ENCODE peak calls at places on chromosomes 5 and 9, in five cellular contexts. Y is psoas muscle, C is OCI-LY7, E is adipocyte, R is right cardiac atrium. V is an unnamed sample.

GRCh38 chr5:150142800-150143724 is 12.6 kb downstream of the PDGFRB start:
- DNase-seq in Y (peak; percentile 90), C (no peak), E (peak; percentile 95), R (peak; percentile 91), V (peak; percentile 31)

GRCh38 chr9:133787749-133788015 is 49.5 kb upstream of the SARDH start:
- DNase-seq in Y (peak; percentile 53), C (peak; percentile 64), E (peak; percentile 3), R (peak; percentile 46), V (no peak)

GRCh38 chr9:12884736-12885395 is 110.0 kb downstream of the LURAP1L start:
- DNase-seq in Y (no peak), C (no peak), E (peak; percentile 34), R (no peak), V (no peak)

GRCh38 chr5:2158767-2159166 is 276.0 kb upstream of the IRX4 start:
- DNase-seq in Y (no peak), C (no peak), E (no peak), R (no peak), V (no peak)

GRCh38 chr5:82699737-82700136 is 377.5 kb downstream of the TMEM167A start:
- DNase-seq in Y (no peak), C (no peak), E (no peak), R (no peak), V (no peak)

GRCh38 chr5:125481506-125482455 is 735.3 kb upstream of the ZNF608 start:
- DNase-seq in Y (no peak), C (no peak), E (no peak), R (no peak), V (no peak)

GRCh38 chr5:115262066-115262404 is 642 bp downstream of the PGGT1B start:
- DNase-seq in Y (no peak), C (no peak), E (peak; percentile 61), R (no peak), V (no peak)

GRCh38 chr5:11496127-11496719 is 408.0 kb downstream of the CTNND2 start:
- DNase-seq in Y (no peak), C (no peak), E (no peak), R (no peak), V (no peak)

GRCh38 chr5:149219584-149219983 is 52.1 kb upstream of the AFAP1L1 start:
- DNase-seq in Y (no peak), C (no peak), E (no peak), R (no peak), V (no peak)

GRCh38 chr9:130405657-130406257 is 39.0 kb upstream of the ASS1 start:
- DNase-seq in Y (no peak), C (no peak), E (no peak), R (no peak), V (no peak)

GRCh38 chr5:130109152-130109551 is 204.9 kb downstream of the CHSY3 start:
- DNase-seq in Y (no peak), C (peak; percentile 50), E (peak; percentile 80), R (no peak), V (no peak)

GRCh38 chr9:21605489-21605931 is 123.4 kb upstream of the IFNE start:
- DNase-seq in Y (no peak), C (no peak), E (peak; percentile 57), R (no peak), V (no peak)

GRCh38 chr9:109238677-109239076 is 71.6 kb upstream of the FRRS1L start:
- DNase-seq in Y (no peak), C (no peak), E (peak; percentile 27), R (no peak), V (no peak)

GRCh38 chr9:5428794-5429528 is 8.8 kb downstream of the PLGRKT start:
- DNase-seq in Y (no peak), C (no peak), E (no peak), R (no peak), V (no peak)

GRCh38 chr9:3474821-3475220 is 51.0 kb downstream of the RFX3 start:
- DNase-seq in Y (no peak), C (no peak), E (no peak), R (no peak), V (no peak)
- H3K4me1 ChIP-seq in Y (peaks cover 27% of the 10 kb centered on the region), C (peaks cover 61% of the 10 kb centered on the region), E (no peaks in the 10 kb centered on the region), R (no peaks in the 10 kb centered on the region), V (peaks cover 6% of the 10 kb centered on the region)

GRCh38 chr5:141422742-141423291 is 2.0 kb downstream of the PCDHGA11 start:
- DNase-seq in Y (no peak), C (no peak), E (no peak), R (no peak), V (no peak)

GRCh38 chr5:141421489-141421855 is 621 bp downstream of the PCDHGA11 start:
- DNase-seq in Y (no peak), C (no peak), E (no peak), R (no peak), V (no peak)

GRCh38 chr5:141419074-141419880 is 1.6 kb upstream of the PCDHGA11 start:
- DNase-seq in Y (no peak), C (no peak), E (no peak), R (no peak), V (no peak)

GRCh38 chr5:141420855-141421488 is at the start of gene PCDHGA11:
- DNase-seq in Y (no peak), C (peak; percentile 76), E (peak; percentile 50), R (no peak), V (no peak)
- H3K9me3 ChIP-seq in Y (peaks cover 9% of the 10 kb centered on the region), C (no peaks in the 10 kb centered on the region), E (peaks cover 44% of the 10 kb centered on the region), R (peaks cover 16% of the 10 kb centered on the region), V (peaks cover 11% of the 10 kb centered on the region)

GRCh38 chr9:137165250-137165836 is 4.5 kb downstream of the LRRC26 start:
- DNase-seq in Y (no peak), C (no peak), E (no peak), R (no peak), V (no peak)
- H3K4me1 ChIP-seq in Y (peaks cover 29% of the 10 kb centered on the region), C (peaks cover 4% of the 10 kb centered on the region), E (peaks cover 3% of the 10 kb centered on the region), R (peaks cover 2% of the 10 kb centered on the region), V (peaks cover 56% of the 10 kb centered on the region)

DNA sequence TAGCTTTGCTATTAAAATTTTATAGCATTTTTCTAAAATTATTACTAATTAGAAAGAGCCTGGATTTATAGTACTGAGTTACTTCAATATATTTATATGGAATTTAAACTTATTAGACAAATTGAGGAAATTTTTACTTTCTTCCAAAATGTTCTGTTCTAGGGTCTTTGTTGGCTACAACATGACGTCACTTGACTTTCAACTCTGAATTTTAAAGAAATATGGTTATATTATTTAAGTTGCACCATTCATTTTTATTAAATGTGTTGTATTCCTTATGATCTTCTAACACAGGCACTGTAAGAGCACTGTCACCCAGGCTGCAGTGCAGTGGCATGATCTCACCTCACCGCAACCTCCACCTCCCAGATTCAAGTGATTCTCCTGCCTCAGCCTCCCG is 119.4 kb upstream of the CYLC2 start:
- DNase-seq in Y (no peak), C (no peak), E (no peak), R (no peak), V (no peak)
- H3K9me3 ChIP-seq in Y (no peaks in the 10 kb centered on the region), C (no peaks in the 10 kb centered on the region), E (no peaks in the 10 kb centered on the region), R (no peaks in the 10 kb centered on the region), V (no peaks in the 10 kb centered on the region)

GRCh38 chr9:113042884-113043657 is 13.5 kb downstream of the ZFP37 start:
- DNase-seq in Y (no peak), C (no peak), E (no peak), R (no peak), V (no peak)
- H3K4me1 ChIP-seq in Y (no peaks in the 10 kb centered on the region), C (no peaks in the 10 kb centered on the region), E (no peaks in the 10 kb centered on the region), R (no peaks in the 10 kb centered on the region), V (no peaks in the 10 kb centered on the region)

DNA sequence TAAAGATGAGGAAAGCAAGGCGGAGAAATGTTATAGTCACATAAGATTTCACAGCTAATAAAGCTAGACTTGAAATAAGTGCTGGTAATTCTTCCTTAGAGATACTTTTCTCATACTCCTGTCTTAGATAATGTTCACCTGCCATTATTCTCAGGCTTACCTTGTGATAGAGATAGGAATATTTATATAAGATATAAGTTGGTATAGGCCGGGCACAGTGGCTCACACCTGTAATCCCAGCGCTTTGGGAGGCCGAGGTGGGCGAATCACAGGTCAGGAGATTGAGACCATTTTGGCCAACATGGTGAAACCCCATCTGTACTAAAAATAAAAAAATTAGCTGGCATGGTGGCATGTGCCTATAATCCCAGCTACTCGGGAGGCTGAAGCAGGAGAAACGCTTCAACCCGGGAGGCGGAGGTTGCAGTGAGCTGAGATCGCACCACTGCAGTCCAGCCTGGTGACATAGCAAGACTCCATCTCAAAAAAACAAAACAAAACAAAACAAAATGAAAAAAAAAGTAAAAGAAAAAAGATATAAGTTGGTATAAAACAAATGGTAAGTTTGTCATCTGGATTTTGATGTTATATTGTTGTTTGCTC is 1918.4 kb downstream of the MAT2B start:
- DNase-seq in Y (no peak), C (no peak), E (no peak), R (no peak), V (peak; percentile 22)
- H3K9me3 ChIP-seq in Y (no peaks in the 10 kb centered on the region), C (no peaks in the 10 kb centered on the region), E (no peaks in the 10 kb centered on the region), R (no peaks in the 10 kb centered on the region), V (no peaks in the 10 kb centered on the region)